ENCODE peak calls at places on chromosomes 13 and 19, in ten cellular contexts. I, T, U, Z, R, O, S, M, X and C are unnamed samples.
A peak's percentile ranks its signal among the peaks of the same experiment; 100 is the strongest.

GRCh38 chr19:56692496-56692895 is 20.9 kb upstream of the ZNF835 start:
- DNase-seq in M (no peak), T (no peak), O (no peak), S (no peak), Z (no peak), U (no peak), I (no peak), R (no peak), X (no peak), C (peak; percentile 83)

GRCh38 chr19:58396691-58397532 is 1.5 kb downstream of the RNF225 start:
- DNase-seq in S (no peak), Z (no peak), X (no peak), I (no peak), U (no peak), M (no peak), R (no peak), O (no peak), T (peak; percentile 21), C (no peak)

GRCh38 chr13:29955137-29955650 is 104.8 kb upstream of the UBL3 start:
- DNase-seq in M (no peak), R (no peak), S (no peak), U (no peak), Z (no peak), O (no peak), T (no peak), X (no peak), I (no peak), C (no peak)

GRCh38 chr19:6092329-6093286 is 17.7 kb downstream of the RFX2 start:
- DNase-seq in T (no peak), Z (peak; percentile 61), M (peak; percentile 84), I (no peak), X (no peak), U (no peak), R (peak; percentile 77), S (no peak), O (peak; percentile 73), C (peak; percentile 96)

GRCh38 chr19:13834308-13834790 is 39.1 kb downstream of the ZSWIM4 start:
- DNase-seq in T (no peak), I (no peak), R (no peak), S (no peak), U (no peak), O (no peak), X (no peak), Z (peak; percentile 57), M (no peak), C (no peak)

GRCh38 chr13:110713642-110713952 is at the start of gene ING1:
- DNase-seq in T (no peak), X (no peak), M (peak; percentile 92), S (no peak), I (no peak), R (no peak), U (no peak), Z (no peak), O (no peak), C (no peak)

GRCh38 chr13:93225610-93226009 is 997 bp upstream of the GPC6 start:
- DNase-seq in S (no peak), M (no peak), R (no peak), O (no peak), U (no peak), X (no peak), I (no peak), T (no peak), Z (no peak), C (no peak)

GRCh38 chr13:109846185-109846584 is 59.8 kb upstream of the IRS2 start:
- DNase-seq in M (no peak), R (no peak), X (no peak), U (no peak), T (no peak), Z (no peak), O (no peak), S (no peak), I (no peak), C (no peak)

GRCh38 chr19:46951236-46951986 is 68.2 kb upstream of the NPAS1 start:
- DNase-seq in T (no peak), O (no peak), S (peak; percentile 35), I (no peak), Z (no peak), U (no peak), X (no peak), R (no peak), M (no peak), C (no peak)

GRCh38 chr13:71514900-71515598 is 352.0 kb downstream of the DACH1 start:
- DNase-seq in R (no peak), I (no peak), U (no peak), T (no peak), Z (no peak), X (no peak), O (no peak), M (no peak), S (no peak), C (no peak)

GRCh38 chr19:19606021-19606420 is 12.5 kb downstream of the PBX4 start:
- DNase-seq in O (no peak), Z (no peak), I (peak; percentile 36), U (no peak), R (no peak), S (peak; percentile 40), X (no peak), T (no peak), M (no peak), C (no peak)

GRCh38 chr13:38405216-38405615 is 55.6 kb downstream of the UFM1 start:
- DNase-seq in Z (no peak), I (no peak), T (no peak), O (no peak), S (no peak), M (no peak), U (no peak), X (no peak), R (no peak), C (no peak)

GRCh38 chr13:37869506-37869755 is 141 bp downstream of the TRPC4 start:
- DNase-seq in X (no peak), R (peak; percentile 61), U (no peak), Z (no peak), M (no peak), T (no peak), I (no peak), S (no peak), O (no peak), C (no peak)

GRCh38 chr19:55257461-55258411 is 1.1 kb downstream of the PPP6R1 start:
- DNase-seq in U (no peak), R (peak; percentile 41), I (peak; percentile 22), O (no peak), S (peak; percentile 45), M (no peak), Z (peak; percentile 26), X (no peak), T (no peak), C (peak; percentile 54)

GRCh38 chr19:18173572-18174294 is at the start of gene IFI30:
- DNase-seq in X (no peak), O (no peak), U (no peak), M (peak; percentile 79), T (peak; percentile 90), S (peak; percentile 73), R (peak; percentile 75), I (peak; percentile 66), Z (peak; percentile 25), C (peak; percentile 85)

GRCh38 chr13:36999054-36999927 is at the start of gene ALG5:
- DNase-seq in X (peak; percentile 43), Z (peak; percentile 89), M (peak; percentile 91), O (peak; percentile 73), I (peak; percentile 90), T (peak; percentile 91), U (peak; percentile 83), S (peak; percentile 92), R (peak; percentile 93), C (peak; percentile 88)

GRCh38 chr13:29497137-29497654 is 98.3 kb downstream of the SLC7A1 start:
- DNase-seq in R (peak; percentile 67), Z (peak; percentile 89), X (no peak), U (no peak), I (no peak), T (no peak), S (no peak), O (no peak), M (peak; percentile 83), C (peak; percentile 38)

GRCh38 chr13:80586356-80586755 is 245.4 kb upstream of the SPRY2 start:
- DNase-seq in R (no peak), X (no peak), U (no peak), M (no peak), S (no peak), Z (peak; percentile 32), I (no peak), O (no peak), T (no peak), C (no peak)

GRCh38 chr13:50224534-50224933 is 209.3 kb downstream of the KCNRG start:
- DNase-seq in R (no peak), I (no peak), Z (peak; percentile 82), O (peak; percentile 79), M (no peak), S (peak; percentile 40), X (no peak), T (peak; percentile 51), U (no peak), C (no peak)

GRCh38 chr19:42150353-42150752 is 18.1 kb upstream of the POU2F2 start:
- DNase-seq in U (no peak), I (no peak), X (no peak), M (no peak), T (no peak), O (no peak), Z (no peak), S (no peak), R (no peak), C (no peak)

GRCh38 chr19:33500991-33501390 is 20.6 kb downstream of the PEPD start:
- DNase-seq in R (no peak), S (no peak), U (no peak), O (no peak), I (no peak), X (no peak), M (no peak), Z (no peak), T (no peak), C (no peak)

GRCh38 chr13:55013051-55013450 is 1984.4 kb downstream of the OLFM4 start:
- DNase-seq in R (peak; percentile 18), X (no peak), U (no peak), Z (no peak), T (no peak), M (no peak), S (no peak), I (no peak), O (no peak), C (no peak)

GRCh38 chr19:5718579-5719273 is 1.2 kb downstream of the LONP1 start:
- DNase-seq in O (peak; percentile 59), T (peak; percentile 74), Z (peak; percentile 93), X (no peak), S (peak; percentile 78), U (peak; percentile 11), I (no peak), R (peak; percentile 22), M (no peak), C (peak; percentile 84)

GRCh38 chr19:44814517-44814916 is 5.6 kb downstream of the BCAM start:
- DNase-seq in R (no peak), S (no peak), O (no peak), Z (no peak), I (no peak), T (no peak), M (no peak), X (no peak), U (no peak), C (no peak)

GRCh38 chr19:23904406-23904805 is 10.3 kb upstream of the ZNF726 start:
- DNase-seq in I (no peak), S (no peak), T (no peak), Z (no peak), O (no peak), U (no peak), X (no peak), R (no peak), M (no peak), C (no peak)

GRCh38 chr13:97892717-97893116 is 60.8 kb upstream of the IPO5 start:
- DNase-seq in U (no peak), Z (peak; percentile 38), S (no peak), M (no peak), I (no peak), O (peak; percentile 59), X (no peak), T (no peak), R (no peak), C (no peak)

GRCh38 chr13:75639426-75639825 is 3.3 kb downstream of the LMO7 start:
- DNase-seq in R (no peak), T (peak; percentile 36), X (no peak), U (no peak), M (no peak), I (no peak), O (no peak), S (no peak), Z (no peak), C (no peak)